ENCODE peak calls at places on chromosomes 7 and 10, in four cellular contexts. One of them, this sample, is unnamed.

GRCh38 chr7:134284952-134285351 is 31.8 kb downstream of the SLC35B4 start:
- DNase-seq in right cardiac atrium: no peak
- DNase-seq in Kasumi-1: no peak
- DNase-seq in ureter: no peak
- DNase-seq in this sample: no peak

GRCh38 chr10:132551093-132551807 is 13.7 kb downstream of the INPP5A start:
- DNase-seq in right cardiac atrium: no peak
- DNase-seq in Kasumi-1: peak
- DNase-seq in ureter: no peak
- DNase-seq in this sample: peak

GRCh38 chr7:130896051-130896881 is 162.3 kb upstream of the KLF14 start:
- DNase-seq in right cardiac atrium: no peak
- DNase-seq in Kasumi-1: peak
- DNase-seq in ureter: no peak
- DNase-seq in this sample: peak

GRCh38 chr10:60816624-60817023 is 38.3 kb downstream of the CDK1 start:
- DNase-seq in right cardiac atrium: no peak
- DNase-seq in Kasumi-1: peak
- DNase-seq in ureter: peak
- DNase-seq in this sample: peak

GRCh38 chr10:78053201-78053868 is 19.7 kb downstream of the RPS24 start:
- DNase-seq in right cardiac atrium: no peak
- DNase-seq in Kasumi-1: no peak
- DNase-seq in ureter: no peak
- DNase-seq in this sample: no peak

GRCh38 chr10:89670926-89671325 is 25.9 kb upstream of the PANK1 start:
- DNase-seq in right cardiac atrium: no peak
- DNase-seq in Kasumi-1: no peak
- DNase-seq in ureter: no peak
- DNase-seq in this sample: no peak

GRCh38 chr10:1530871-1531517 is 206.3 kb downstream of the ADARB2 start:
- DNase-seq in right cardiac atrium: no peak
- DNase-seq in Kasumi-1: no peak
- DNase-seq in ureter: no peak
- DNase-seq in this sample: no peak

GRCh38 chr7:73894851-73895441 is 34.0 kb downstream of the TMEM270 start:
- DNase-seq in right cardiac atrium: peak
- DNase-seq in Kasumi-1: no peak
- DNase-seq in ureter: no peak
- DNase-seq in this sample: no peak

GRCh38 chr7:128135275-128136214 is 104.3 kb upstream of the LRRC4 start:
- DNase-seq in right cardiac atrium: peak
- DNase-seq in Kasumi-1: peak
- DNase-seq in ureter: no peak
- DNase-seq in this sample: peak

GRCh38 chr7:1368682-1369571 is 90.3 kb downstream of the MICALL2 start:
- DNase-seq in right cardiac atrium: peak
- DNase-seq in Kasumi-1: no peak
- DNase-seq in ureter: no peak
- DNase-seq in this sample: no peak

GRCh38 chr7:139715194-139715815 is 62.5 kb downstream of the HIPK2 start:
- DNase-seq in right cardiac atrium: no peak
- DNase-seq in Kasumi-1: no peak
- DNase-seq in ureter: no peak
- DNase-seq in this sample: no peak

GRCh38 chr7:148912758-148913541 is 28.9 kb upstream of the EZH2 start:
- DNase-seq in right cardiac atrium: no peak
- DNase-seq in Kasumi-1: no peak
- DNase-seq in ureter: no peak
- DNase-seq in this sample: no peak

GRCh38 chr10:86521620-86522384 is at the start of gene WAPL:
- DNase-seq in right cardiac atrium: peak
- DNase-seq in Kasumi-1: peak
- DNase-seq in ureter: peak
- DNase-seq in this sample: peak

GRCh38 chr7:133575726-133576125 is 322.8 kb downstream of the EXOC4 start:
- DNase-seq in right cardiac atrium: no peak
- DNase-seq in Kasumi-1: no peak
- DNase-seq in ureter: no peak
- DNase-seq in this sample: no peak

GRCh38 chr7:43873300-43873699 is 4.0 kb upstream of the MRPS24 start:
- DNase-seq in right cardiac atrium: peak
- DNase-seq in Kasumi-1: no peak
- DNase-seq in ureter: peak
- DNase-seq in this sample: no peak

GRCh38 chr7:142481548-142481947 is 223.7 kb upstream of the PRSS58 start:
- DNase-seq in right cardiac atrium: no peak
- DNase-seq in Kasumi-1: peak
- DNase-seq in ureter: no peak
- DNase-seq in this sample: no peak

GRCh38 chr10:93992400-93993030 is 1.2 kb upstream of the PLCE1 start:
- DNase-seq in right cardiac atrium: no peak
- DNase-seq in Kasumi-1: no peak
- DNase-seq in ureter: no peak
- DNase-seq in this sample: no peak

GRCh38 chr7:92133133-92133736 is 1.0 kb downstream of the CYP51A1 start:
- DNase-seq in right cardiac atrium: peak
- DNase-seq in Kasumi-1: peak
- DNase-seq in ureter: no peak
- DNase-seq in this sample: peak

GRCh38 chr7:128781851-128782250 is 6.3 kb upstream of the OPN1SW start:
- DNase-seq in right cardiac atrium: no peak
- DNase-seq in Kasumi-1: no peak
- DNase-seq in ureter: no peak
- DNase-seq in this sample: no peak

GRCh38 chr7:153584132-153584531 is 468.1 kb upstream of the DPP6 start:
- DNase-seq in right cardiac atrium: no peak
- DNase-seq in Kasumi-1: no peak
- DNase-seq in ureter: no peak
- DNase-seq in this sample: no peak

GRCh38 chr7:118753464-118753863 is 529.0 kb downstream of the ANKRD7 start:
- DNase-seq in right cardiac atrium: no peak
- DNase-seq in Kasumi-1: no peak
- DNase-seq in ureter: no peak
- DNase-seq in this sample: no peak

GRCh38 chr7:129494041-129494440 is 8.3 kb upstream of the SMKR1 start:
- DNase-seq in right cardiac atrium: no peak
- DNase-seq in Kasumi-1: no peak
- DNase-seq in ureter: no peak
- DNase-seq in this sample: peak

GRCh38 chr10:21441625-21442024 is 83.9 kb downstream of the SKIDA1 start:
- DNase-seq in right cardiac atrium: no peak
- DNase-seq in Kasumi-1: no peak
- DNase-seq in ureter: no peak
- DNase-seq in this sample: no peak